ENCODE peak calls at places on chromosomes 7 and 10, in five cellular contexts. V, S, M, G and J are unnamed samples.

GRCh38 chr7:92448185-92448747 is 984 bp downstream of the GATAD1 start:
- DNase-seq in V (peak; percentile 44), G (peak; percentile 74), M (peak; percentile 79), S (no peak), J (peak; percentile 19)

GRCh38 chr10:123640016-123640535 is 26.1 kb upstream of the GPR26 start:
- DNase-seq in V (no peak), M (no peak), G (no peak), S (peak; percentile 66), J (no peak)

GRCh38 chr10:71633935-71634334 is 85.6 kb downstream of the C10orf105 start:
- DNase-seq in S (no peak), M (no peak), V (no peak), G (no peak), J (no peak)

GRCh38 chr7:150734293-150734692 is 2.9 kb upstream of the GIMAP5 start:
- DNase-seq in S (peak; percentile 68), M (no peak), V (no peak), G (no peak), J (no peak)

GRCh38 chr7:91759205-91759863 is 121.2 kb downstream of the MTERF1 start:
- DNase-seq in G (no peak), S (no peak), V (peak; percentile 65), M (no peak), J (no peak)

GRCh38 chr7:22001345-22002004 is 55.8 kb upstream of the CDCA7L start:
- DNase-seq in M (no peak), S (peak; percentile 12), G (no peak), V (peak; percentile 26), J (peak; percentile 16)

GRCh38 chr10:121221991-121222390 is 370.8 kb downstream of the WDR11 start:
- DNase-seq in M (no peak), V (no peak), S (no peak), G (no peak), J (no peak)

GRCh38 chr10:123516291-123516690 is 149.9 kb upstream of the GPR26 start:
- DNase-seq in V (no peak), S (no peak), M (no peak), G (no peak), J (no peak)

GRCh38 chr7:132965951-132966350 is 115.9 kb downstream of the CHCHD3 start:
- DNase-seq in V (no peak), G (no peak), M (no peak), S (no peak), J (no peak)

GRCh38 chr7:112137141-112138101 is 68.8 kb downstream of the DOCK4 start:
- DNase-seq in M (no peak), S (no peak), V (no peak), G (no peak), J (no peak)

GRCh38 chr7:99784007-99784406 is at the start of gene CYP3A4:
- DNase-seq in V (no peak), M (no peak), G (no peak), S (no peak), J (no peak)

GRCh38 chr7:40211291-40212003 is 76.6 kb downstream of the SUGCT start:
- DNase-seq in S (no peak), G (no peak), M (no peak), V (no peak), J (no peak)

GRCh38 chr7:111735661-111736323 is 173.5 kb upstream of the IMMP2L start:
- DNase-seq in G (no peak), S (no peak), M (no peak), V (peak; percentile 46), J (peak; percentile 14)

GRCh38 chr10:91312031-91312733 is 91.7 kb downstream of the PCGF5 start:
- DNase-seq in V (no peak), M (no peak), S (no peak), G (no peak), J (no peak)

GRCh38 chr10:124092270-124093075 is 925 bp downstream of the CHST15 start:
- DNase-seq in S (no peak), M (peak; percentile 96), G (peak; percentile 87), V (peak; percentile 40), J (peak; percentile 55)

GRCh38 chr10:122911889-122912484 is 1.6 kb downstream of the FAM24A start:
- DNase-seq in S (no peak), M (no peak), V (peak; percentile 8), G (no peak), J (peak; percentile 6)

GRCh38 chr7:101173752-101174244 is 6.3 kb downstream of the NAT16 start:
- DNase-seq in M (no peak), S (no peak), V (no peak), G (no peak), J (no peak)

GRCh38 chr7:38057829-38058228 is 120.2 kb upstream of the STARD3NL start:
- DNase-seq in V (no peak), G (no peak), S (no peak), M (no peak), J (no peak)

GRCh38 chr10:16193241-16193640 is 243.6 kb upstream of the PTER start:
- DNase-seq in S (peak; percentile 74), M (no peak), G (no peak), V (no peak), J (no peak)

GRCh38 chr10:53458007-53458406 is 685.4 kb upstream of the MBL2 start:
- DNase-seq in G (no peak), S (no peak), V (no peak), M (no peak), J (no peak)

GRCh38 chr7:136424058-136424457 is 444.4 kb upstream of the CHRM2 start:
- DNase-seq in M (no peak), G (no peak), V (no peak), S (no peak), J (no peak)

GRCh38 chr7:146698995-146699610 is 582.5 kb downstream of the CNTNAP2 start:
- DNase-seq in M (no peak), G (no peak), S (no peak), V (no peak), J (no peak)

GRCh38 chr7:134065415-134065814 is 61.7 kb upstream of the LRGUK start:
- DNase-seq in V (no peak), G (no peak), S (no peak), M (no peak), J (no peak)

GRCh38 chr10:36675458-36675880 is 449.9 kb upstream of the ANKRD30A start:
- DNase-seq in G (no peak), M (no peak), V (no peak), S (no peak), J (no peak)

GRCh38 chr7:82446897-82447296 is 3.3 kb upstream of the CACNA2D1 start:
- DNase-seq in M (no peak), V (no peak), S (no peak), G (no peak), J (no peak)

GRCh38 chr10:48404646-48405045 is 98.2 kb downstream of the MAPK8 start:
- DNase-seq in G (no peak), V (no peak), M (no peak), S (no peak), J (no peak)

DNA sequence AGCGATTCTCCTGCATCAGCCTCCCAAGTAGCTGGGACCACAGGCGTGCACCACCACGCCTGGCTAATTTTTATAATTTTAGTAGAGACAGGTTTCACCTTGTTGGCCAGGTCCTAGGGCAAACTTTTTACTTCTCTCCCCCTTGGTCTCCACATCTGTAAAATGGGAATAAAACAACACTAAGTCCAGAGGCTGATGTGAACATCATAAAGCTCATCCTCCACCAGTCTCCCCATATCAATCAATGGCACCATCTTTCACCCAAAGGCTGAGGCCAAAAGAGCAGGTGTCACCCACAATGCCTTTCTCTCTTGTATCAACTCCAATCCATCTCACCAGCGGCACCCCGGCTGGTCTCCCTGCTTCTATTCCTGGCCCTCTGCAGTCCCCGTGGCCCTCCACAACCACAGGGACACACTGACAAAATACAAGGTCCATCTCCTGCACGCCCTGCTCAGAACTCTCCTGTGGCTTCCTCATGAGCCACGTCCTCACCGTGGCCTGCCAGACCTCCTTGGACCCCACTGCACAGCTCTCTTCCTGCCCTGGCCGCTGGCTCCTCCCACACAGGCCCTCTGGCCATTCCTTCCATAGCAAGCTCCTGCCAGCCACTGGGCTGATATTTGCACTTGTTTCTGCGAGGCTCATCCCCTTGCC is 179.0 kb downstream of the FAM107B start:
- DNase-seq in G (no peak), M (no peak), S (no peak), V (no peak), J (no peak)
- TF ChIP-seq POLR2A in G (no peak), M (no peak), S (no peak), V (no peak), J (peak; percentile 87)

DNA sequence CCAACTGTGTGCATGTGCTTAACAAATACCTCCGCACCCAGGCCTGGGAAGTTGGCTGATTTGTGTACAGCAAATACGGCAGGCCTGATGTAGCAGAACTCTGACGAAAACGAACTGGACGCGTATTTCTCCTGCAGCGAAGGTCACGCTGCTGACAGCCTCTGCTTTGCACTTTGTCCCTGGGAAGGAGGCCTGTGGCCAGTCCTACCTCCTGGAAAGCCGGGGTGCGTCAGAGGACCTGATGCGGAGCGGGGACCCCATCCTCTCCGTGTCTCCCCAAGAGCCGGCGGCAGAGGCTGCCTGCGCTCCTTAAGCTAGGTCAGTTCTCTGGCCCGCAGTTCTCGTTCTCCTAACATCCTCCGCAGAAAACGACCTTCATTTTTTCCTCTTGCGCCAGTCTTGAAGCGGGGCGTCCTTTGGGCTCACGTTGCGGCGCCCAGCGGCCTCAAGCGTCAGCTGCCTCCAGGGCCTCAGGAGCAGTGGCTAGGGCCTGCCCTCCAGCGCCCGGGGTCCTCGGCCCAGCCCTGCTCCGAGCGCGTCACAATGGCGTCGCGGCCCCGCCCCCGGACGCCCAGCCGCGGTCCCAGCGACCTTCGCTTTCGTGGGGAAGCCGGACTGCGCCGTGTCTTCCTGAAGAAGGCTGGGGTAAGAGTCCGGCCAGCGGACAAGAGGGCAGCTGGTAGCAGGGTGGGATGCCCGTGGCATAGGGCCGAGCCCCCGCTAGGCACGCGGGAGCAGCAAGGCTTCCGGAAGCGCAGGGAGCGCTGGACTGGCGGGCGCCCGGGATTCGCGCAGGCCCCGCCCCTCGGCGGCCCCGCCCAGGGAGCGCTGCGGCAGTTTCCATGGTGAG is at the start of gene ZNF487:
- DNase-seq in G (peak; percentile 94), V (peak; percentile 82), S (peak; percentile 97), M (peak; percentile 98), J (peak; percentile 93)
- TF ChIP-seq POLR2AphosphoS5 in G (peak; percentile 84), V (peak; percentile 68), S (peak; percentile 91), M (peak; percentile 96), J (peak; percentile 45)

GRCh38 chr7:8229927-8230326 is 32.0 kb downstream of the ICA1 start:
- DNase-seq in V (no peak), M (no peak), G (no peak), S (no peak), J (no peak)
- TF ChIP-seq POLR2A in V (no peak), M (no peak), G (no peak), S (no peak), J (no peak)

DNA sequence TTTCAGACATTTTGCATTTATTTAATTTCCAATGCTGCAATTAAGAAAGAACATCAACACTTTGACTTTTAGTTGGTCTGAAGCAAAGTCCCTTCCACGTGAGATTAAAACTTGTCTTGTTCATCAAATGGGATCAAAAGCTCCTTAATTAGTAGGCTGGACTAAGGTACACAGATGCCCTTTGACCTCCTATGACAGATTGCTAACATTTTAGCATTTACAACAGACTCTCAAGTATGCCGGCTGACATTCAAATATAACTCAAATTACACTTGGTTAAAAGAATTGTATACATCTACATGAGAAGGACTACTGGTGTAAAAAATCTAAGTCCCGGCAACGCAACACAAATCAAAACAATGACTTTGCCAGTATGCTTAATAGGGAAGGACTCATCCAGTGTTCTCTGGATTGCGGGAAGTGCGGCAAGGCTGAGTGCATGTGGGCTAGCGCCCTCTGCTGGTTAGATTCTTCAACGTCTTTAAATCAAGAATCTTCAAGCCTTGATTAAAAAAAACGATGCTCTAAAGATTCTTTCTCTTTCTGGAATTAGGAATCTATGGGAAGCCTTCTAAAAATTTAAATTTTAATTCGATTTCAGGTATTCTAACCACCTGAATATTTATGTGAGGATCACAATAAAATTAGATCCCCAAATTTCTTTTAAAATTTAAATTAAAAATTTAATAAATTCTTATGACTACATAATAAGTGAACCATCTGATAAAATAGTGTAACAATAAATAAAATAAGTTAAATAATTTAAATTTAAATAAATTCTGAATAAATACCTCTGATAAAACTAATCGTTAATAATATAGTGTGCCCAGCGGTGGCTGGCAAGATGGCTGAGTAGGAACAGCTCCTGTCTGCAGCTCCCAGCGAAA is 444.7 kb downstream of the DGKB start:
- DNase-seq in V (peak; percentile 67), G (peak; percentile 69), S (no peak), M (peak; percentile 64), J (no peak)
- TF ChIP-seq POLR2AphosphoS5 in V (no peak), G (no peak), S (no peak), M (no peak), J (no peak)